ENCODE peak calls at places on chromosomes 7 and 10, in nine cellular contexts. R, M, Q, V, S, B, X, C and J are unnamed samples.

GRCh38 chr7:33921216-33921938 is 16.0 kb downstream of the BMPER start:
- DNase-seq in M (no peak), Q (no peak), B (no peak), S (no peak), X (no peak), C (no peak), R (no peak), V (no peak), J (no peak)

GRCh38 chr7:102291056-102291915 is 4.6 kb downstream of the SH2B2 start:
- DNase-seq in M (peak; percentile 21), S (no peak), X (no peak), Q (peak; percentile 57), C (no peak), V (no peak), B (no peak), R (no peak), J (no peak)

GRCh38 chr7:876972-877311 is 588 bp downstream of the GET4 start:
- DNase-seq in M (no peak), S (peak; percentile 73), R (no peak), X (no peak), Q (no peak), B (no peak), V (peak; percentile 46), C (no peak), J (no peak)

GRCh38 chr10:92696606-92697383 is 7.0 kb downstream of the HHEX start:
- DNase-seq in X (no peak), B (no peak), V (peak; percentile 44), Q (no peak), C (no peak), S (no peak), M (no peak), R (no peak), J (no peak)

GRCh38 chr7:131015131-131015954 is 281.3 kb upstream of the KLF14 start:
- DNase-seq in Q (no peak), S (peak; percentile 73), R (no peak), X (no peak), C (no peak), B (peak; percentile 69), M (no peak), V (no peak), J (no peak)

GRCh38 chr7:74252893-74253292 is 1.3 kb downstream of the RFC2 start:
- DNase-seq in R (no peak), Q (no peak), M (no peak), S (peak; percentile 26), C (no peak), B (no peak), V (no peak), X (no peak), J (no peak)

GRCh38 chr7:66529889-66530615 is 98.6 kb upstream of the KCTD7 start:
- DNase-seq in V (no peak), S (no peak), C (no peak), X (no peak), M (no peak), B (peak; percentile 22), Q (no peak), R (no peak), J (no peak)

GRCh38 chr10:79342295-79342761 is 4.9 kb upstream of the PPIF start:
- DNase-seq in S (no peak), B (no peak), X (no peak), M (no peak), R (peak; percentile 75), C (no peak), V (no peak), Q (no peak), J (no peak)

GRCh38 chr7:92588561-92588960 is 1.6 kb downstream of the FAM133B start:
- DNase-seq in X (no peak), R (no peak), S (no peak), M (no peak), Q (peak; percentile 37), C (no peak), V (no peak), B (no peak), J (no peak)

GRCh38 chr7:4799508-4800268 is 24.3 kb downstream of the AP5Z1 start:
- DNase-seq in Q (no peak), M (no peak), C (no peak), X (no peak), R (no peak), S (no peak), B (no peak), V (no peak), J (no peak)

GRCh38 chr10:102769375-102770107 is 25.8 kb downstream of the WBP1L start:
- DNase-seq in C (no peak), V (peak; percentile 44), S (no peak), Q (no peak), R (no peak), B (no peak), X (no peak), M (no peak), J (no peak)

GRCh38 chr10:964321-964987 is 23.8 kb upstream of the GTPBP4 start:
- DNase-seq in S (no peak), Q (no peak), M (no peak), V (no peak), X (no peak), C (no peak), B (peak; percentile 13), R (no peak), J (no peak)

GRCh38 chr10:97553575-97554100 is 18.9 kb upstream of the ANKRD2 start:
- DNase-seq in Q (peak; percentile 71), X (peak; percentile 71), C (no peak), R (no peak), S (peak; percentile 82), M (peak; percentile 55), V (peak; percentile 76), B (peak; percentile 63), J (no peak)

GRCh38 chr7:25148772-25149575 is 23.9 kb upstream of the CYCS start:
- DNase-seq in M (no peak), B (peak; percentile 2), C (no peak), S (peak; percentile 2), R (no peak), Q (no peak), V (no peak), X (no peak), J (no peak)